ENCODE peak calls at places on chromosomes 16 and 17, in four cellular contexts. One of them, this sample, is unnamed.

GRCh38 chr16:80948886-80949502 is 57.7 kb downstream of the CMC2 start:
- DNase-seq in thoracic aorta: no peak
- DNase-seq in NB4: peak; percentile 64
- DNase-seq in fibroblast of the aortic adventitia: peak; percentile 55
- DNase-seq in this sample: peak; percentile 47

GRCh38 chr17:21296097-21297025 is 11.8 kb downstream of the MAP2K3 start:
- DNase-seq in thoracic aorta: no peak
- DNase-seq in fibroblast of the aortic adventitia: no peak
- DNase-seq in NB4: peak; percentile 27
- DNase-seq in this sample: peak; percentile 40

GRCh38 chr17:64355536-64356303 is 34.9 kb downstream of the PECAM1 start:
- DNase-seq in fibroblast of the aortic adventitia: peak; percentile 61
- DNase-seq in thoracic aorta: no peak
- DNase-seq in NB4: peak; percentile 85
- DNase-seq in this sample: peak; percentile 73

GRCh38 chr17:20927586-20927985 is 115.2 kb downstream of the USP22 start:
- DNase-seq in thoracic aorta: no peak
- DNase-seq in NB4: no peak
- DNase-seq in fibroblast of the aortic adventitia: peak; percentile 52
- DNase-seq in this sample: no peak

GRCh38 chr16:81629032-81629802 is 149.9 kb upstream of the PLCG2 start:
- DNase-seq in thoracic aorta: no peak
- DNase-seq in fibroblast of the aortic adventitia: no peak
- DNase-seq in NB4: peak; percentile 55
- DNase-seq in this sample: no peak

GRCh38 chr17:73786286-73786743 is 142.1 kb upstream of the SDK2 start:
- DNase-seq in NB4: no peak
- DNase-seq in fibroblast of the aortic adventitia: no peak
- DNase-seq in thoracic aorta: no peak
- DNase-seq in this sample: no peak

GRCh38 chr17:72175787-72176515 is 55.1 kb downstream of the SOX9 start:
- DNase-seq in fibroblast of the aortic adventitia: no peak
- DNase-seq in NB4: no peak
- DNase-seq in thoracic aorta: no peak
- DNase-seq in this sample: no peak

GRCh38 chr17:35119370-35120185 is at the start of gene RAD51D:
- DNase-seq in NB4: peak; percentile 87
- DNase-seq in fibroblast of the aortic adventitia: peak; percentile 59
- DNase-seq in thoracic aorta: no peak
- DNase-seq in this sample: peak; percentile 56

DNA sequence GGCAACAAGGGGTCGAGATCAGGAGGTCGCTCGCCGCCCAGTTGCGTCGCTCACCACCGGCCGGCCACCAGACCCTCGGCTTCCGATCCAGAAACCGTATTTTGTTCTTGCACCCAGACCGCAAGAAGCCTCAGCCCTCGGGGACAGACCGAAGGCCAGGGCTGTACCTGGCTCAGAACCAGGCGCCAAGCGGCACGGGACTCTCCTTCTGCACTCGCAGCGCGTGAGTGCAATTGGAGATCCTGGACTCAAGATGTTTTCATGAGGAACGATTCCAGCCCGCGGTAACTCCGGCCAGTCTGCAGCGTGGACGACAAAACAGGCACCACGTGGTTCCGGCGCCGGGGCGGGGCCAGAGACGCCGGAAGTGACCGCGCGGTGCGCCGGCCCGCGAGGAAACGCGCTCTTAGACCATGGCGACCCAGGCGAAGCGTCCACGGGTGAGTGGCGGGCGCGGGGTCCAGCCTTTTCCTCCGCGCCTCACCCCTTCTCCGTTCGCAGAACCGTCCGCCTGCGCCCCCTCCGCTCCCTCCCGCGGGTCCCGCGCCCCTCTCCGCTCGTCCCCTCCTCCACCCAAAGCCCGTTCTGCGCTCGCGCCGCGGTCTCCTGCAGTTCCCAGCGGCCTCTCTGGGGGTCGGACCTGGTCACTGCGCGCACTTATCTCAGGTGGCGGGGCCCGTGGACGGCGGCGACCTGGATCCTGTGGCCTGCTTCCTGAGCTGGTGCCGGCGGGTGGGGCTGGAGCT is at the start of gene SETD6:
- DNase-seq in thoracic aorta: peak; percentile 54
- DNase-seq in NB4: peak; percentile 95
- DNase-seq in fibroblast of the aortic adventitia: peak; percentile 86
- DNase-seq in this sample: peak; percentile 86
- TF ChIP-seq CTCF in thoracic aorta: peak; percentile 44
- TF ChIP-seq CTCF in NB4: peak; percentile 6
- TF ChIP-seq CTCF in fibroblast of the aortic adventitia: peak; percentile 33
- TF ChIP-seq CTCF in this sample: no peak

GRCh38 chr17:4584835-4585187 is 482 bp downstream of the SMTNL2 start:
- DNase-seq in fibroblast of the aortic adventitia: no peak
- DNase-seq in NB4: no peak
- DNase-seq in thoracic aorta: no peak
- DNase-seq in this sample: no peak
- H3K4me3 ChIP-seq in fibroblast of the aortic adventitia: no peak overlapping the region
- H3K4me3 ChIP-seq in NB4: no peak overlapping the region
- H3K4me3 ChIP-seq in thoracic aorta: peak overlapping the region; percentile 68
- H3K4me3 ChIP-seq in this sample: no peak overlapping the region

GRCh38 chr16:11386054-11386680 is 40.9 kb downstream of the RMI2 start:
- DNase-seq in NB4: no peak
- DNase-seq in fibroblast of the aortic adventitia: no peak
- DNase-seq in thoracic aorta: no peak
- DNase-seq in this sample: no peak

GRCh38 chr16:11389083-11389482 is 43.8 kb downstream of the RMI2 start:
- DNase-seq in fibroblast of the aortic adventitia: no peak
- DNase-seq in NB4: no peak
- DNase-seq in thoracic aorta: no peak
- DNase-seq in this sample: no peak

GRCh38 chr16:11384956-11385586 is 39.8 kb downstream of the RMI2 start:
- DNase-seq in NB4: no peak
- DNase-seq in thoracic aorta: no peak
- DNase-seq in fibroblast of the aortic adventitia: no peak
- DNase-seq in this sample: no peak

GRCh38 chr16:11384184-11384955 is 39.1 kb downstream of the RMI2 start:
- DNase-seq in thoracic aorta: no peak
- DNase-seq in NB4: no peak
- DNase-seq in fibroblast of the aortic adventitia: no peak
- DNase-seq in this sample: no peak

GRCh38 chr16:11386791-11387546 is 41.7 kb downstream of the RMI2 start:
- DNase-seq in thoracic aorta: no peak
- DNase-seq in fibroblast of the aortic adventitia: peak; percentile 35
- DNase-seq in NB4: no peak
- DNase-seq in this sample: peak; percentile 33
- TF ChIP-seq CTCF in thoracic aorta: peak; percentile 59
- TF ChIP-seq CTCF in fibroblast of the aortic adventitia: peak; percentile 65
- TF ChIP-seq CTCF in NB4: peak; percentile 26
- TF ChIP-seq CTCF in this sample: peak; percentile 66

GRCh38 chr17:58665946-58666857 is 25.6 kb downstream of the TEX14 start:
- DNase-seq in NB4: peak; percentile 54
- DNase-seq in thoracic aorta: no peak
- DNase-seq in fibroblast of the aortic adventitia: no peak
- DNase-seq in this sample: no peak
- H3K4me3 ChIP-seq in NB4: peak overlapping the region; percentile 43
- H3K4me3 ChIP-seq in thoracic aorta: peak overlapping the region; percentile 54
- H3K4me3 ChIP-seq in fibroblast of the aortic adventitia: no peak overlapping the region
- H3K4me3 ChIP-seq in this sample: no peak overlapping the region

GRCh38 chr17:2064980-2065785 is 10.3 kb downstream of the HIC1 start:
- DNase-seq in NB4: peak; percentile 63
- DNase-seq in thoracic aorta: no peak
- DNase-seq in fibroblast of the aortic adventitia: peak; percentile 68
- DNase-seq in this sample: peak; percentile 66
- TF ChIP-seq CTCF in NB4: peak; percentile 29
- TF ChIP-seq CTCF in thoracic aorta: no peak
- TF ChIP-seq CTCF in fibroblast of the aortic adventitia: peak; percentile 60
- TF ChIP-seq CTCF in this sample: peak; percentile 56

This sample was measured in AG10803.